ENCODE peak calls at places on chromosomes 4 and X, in eight cellular contexts. I is RWPE1; A is dorsolateral prefrontal cortex; Z is AG09319; G is skeletal muscle cell; U is A549; K is stimulated activated CD4-positive, alpha-beta T cell treated with anti-CD3 and anti-CD28 coated beads, Interleukin-4, amount 100 ng/mL, for 24 hours; P is hypothalamus. Y is an unnamed sample.

GRCh38 chr4:40909363-40909876 is 159.7 kb downstream of the NSUN7 start:
- DNase-seq in A (no peak), P (no peak), G (no peak), I (peak), Z (peak), K (peak), U (no peak), Y (no peak)

GRCh38 chr4:25694466-25694865 is 38.8 kb downstream of the SLC34A2 start:
- DNase-seq in G (no peak), Z (no peak), K (no peak), U (peak), A (no peak), I (peak), P (no peak), Y (no peak)

GRCh38 chr4:66750273-66750672 is 795.0 kb downstream of the CENPC start:
- DNase-seq in Z (no peak), A (no peak), K (no peak), P (no peak), I (no peak), G (no peak), U (no peak), Y (no peak)

GRCh38 chrX:153302796-153303195 is 18.8 kb downstream of the PNMA6F start:
- DNase-seq in A (no peak), U (no peak), I (no peak), G (no peak), Z (no peak), K (no peak), P (no peak), Y (no peak)

GRCh38 chr4:55947912-55948725 is 626 bp upstream of the CEP135 start:
- DNase-seq in K (peak), A (no peak), Z (peak), P (no peak), U (peak), G (peak), I (peak), Y (no peak)

GRCh38 chr4:168666531-168666930 is 169.7 kb downstream of the PALLD start:
- DNase-seq in G (peak), I (peak), Z (no peak), P (no peak), K (no peak), A (no peak), U (no peak), Y (no peak)

GRCh38 chrX:65034641-65035450 is 58.6 kb upstream of the ZC4H2 start:
- DNase-seq in A (peak), Z (peak), K (peak), U (peak), P (peak), G (peak), I (peak), Y (peak)

GRCh38 chrX:11470231-11470630 is 177.0 kb downstream of the AMELX start:
- DNase-seq in G (peak), Z (peak), U (peak), A (no peak), K (no peak), I (peak), P (no peak), Y (no peak)

GRCh38 chrX:150092549-150092948 is 154.3 kb upstream of the EOLA2 start:
- DNase-seq in G (no peak), A (no peak), K (no peak), I (no peak), U (no peak), P (no peak), Z (no peak), Y (no peak)

GRCh38 chrX:43735534-43735933 is 79.4 kb downstream of the MAOA start:
- DNase-seq in U (no peak), I (no peak), A (no peak), G (no peak), K (no peak), Z (no peak), P (no peak), Y (no peak)

GRCh38 chr4:180060159-180060889 is 2182.9 kb upstream of the TENM3 start:
- DNase-seq in K (no peak), P (no peak), I (no peak), Z (no peak), A (no peak), G (no peak), U (peak), Y (no peak)

GRCh38 chr4:102299708-102300107 is 45.6 kb downstream of the SLC39A8 start:
- DNase-seq in K (peak), A (peak), U (peak), Z (peak), G (peak), P (no peak), I (peak), Y (no peak)

GRCh38 chr4:30461218-30461617 is 259.0 kb upstream of the PCDH7 start:
- DNase-seq in P (no peak), I (no peak), U (no peak), G (no peak), Z (no peak), A (no peak), K (no peak), Y (no peak)

GRCh38 chr4:153773236-153773690 is 13.4 kb upstream of the RNF175 start:
- DNase-seq in U (no peak), K (no peak), P (no peak), G (no peak), Z (no peak), I (no peak), A (no peak), Y (no peak)

GRCh38 chr4:158895797-158896442 is 127.1 kb downstream of the FNIP2 start:
- DNase-seq in P (no peak), Z (no peak), I (peak), U (peak), K (no peak), G (no peak), A (peak), Y (no peak)

GRCh38 chr4:118417325-118417724 is 64.5 kb upstream of the PRSS12 start:
- DNase-seq in A (no peak), P (no peak), G (no peak), K (no peak), I (peak), U (no peak), Z (peak), Y (no peak)

GRCh38 chr4:26120098-26120795 is 200.6 kb upstream of the RBPJ start:
- DNase-seq in I (no peak), P (no peak), A (no peak), G (no peak), Z (no peak), U (no peak), K (no peak), Y (no peak)

GRCh38 chr4:16969696-16970135 is 71.3 kb upstream of the LDB2 start:
- DNase-seq in Z (no peak), P (no peak), I (no peak), A (no peak), K (no peak), G (peak), U (no peak), Y (peak)

GRCh38 chr4:111066447-111066846 is 443.6 kb upstream of the PITX2 start:
- DNase-seq in K (no peak), U (no peak), P (no peak), A (no peak), G (peak), Z (no peak), I (no peak), Y (no peak)

GRCh38 chrX:1212532-1212931 is at the start of gene CRLF2:
- DNase-seq in G (peak), P (no peak), I (no peak), K (peak), U (peak), A (no peak), Z (no peak), Y (no peak)

GRCh38 chr4:155676430-155676825 is 9.8 kb downstream of the GUCY1A1 start:
- DNase-seq in Z (no peak), A (no peak), U (no peak), I (no peak), P (no peak), G (no peak), K (no peak), Y (no peak)

GRCh38 chr4:87034527-87034926 is 99.7 kb downstream of the AFF1 start:
- DNase-seq in A (no peak), Z (no peak), P (no peak), U (no peak), G (no peak), I (no peak), K (no peak), Y (no peak)

GRCh38 chr4:128228021-128228571 is 59.5 kb downstream of the PGRMC2 start:
- DNase-seq in K (no peak), I (peak), G (no peak), P (no peak), A (peak), U (peak), Z (no peak), Y (no peak)

GRCh38 chrX:6954836-6955235 is 192.7 kb upstream of the STS start:
- DNase-seq in A (no peak), I (no peak), G (no peak), U (no peak), Z (no peak), K (no peak), P (no peak), Y (no peak)

GRCh38 chr4:2787230-2788100 is 5.4 kb upstream of the SH3BP2 start:
- DNase-seq in A (no peak), K (peak), Z (no peak), P (no peak), G (no peak), U (no peak), I (no peak), Y (peak)

GRCh38 chr4:87896020-87896621 is 63.4 kb downstream of the MEPE start:
- DNase-seq in K (peak), I (peak), Z (no peak), U (peak), A (no peak), P (no peak), G (peak), Y (no peak)

GRCh38 chr4:98467627-98468072 is 190.8 kb downstream of the TSPAN5 start:
- DNase-seq in I (peak), Z (peak), K (peak), P (peak), A (peak), G (peak), U (peak), Y (peak)

GRCh38 chrX:103155201-103155600 is 59.7 kb upstream of the BEX4 start:
- DNase-seq in Z (no peak), K (no peak), G (peak), I (no peak), A (no peak), U (no peak), P (no peak), Y (no peak)

GRCh38 chr4:94634266-94634665 is 123.5 kb upstream of the BMPR1B start:
- DNase-seq in I (no peak), A (no peak), K (no peak), U (no peak), Z (no peak), P (no peak), G (peak), Y (no peak)

GRCh38 chr4:172055046-172055445 is 241.8 kb downstream of the GALNTL6 start:
- DNase-seq in G (no peak), Z (no peak), P (no peak), U (no peak), I (no peak), A (no peak), K (no peak), Y (no peak)

GRCh38 chr4:72295966-72296557 is 264.3 kb downstream of the NPFFR2 start:
- DNase-seq in G (no peak), U (peak), I (peak), Z (peak), A (no peak), P (no peak), K (no peak), Y (no peak)

Y was measured in psoas muscle.